ENCODE peak calls at places on chromosomes 12 and 14, in six cellular contexts. M is DND-41, Q is astrocyte, S is H9, U is neuronal stem cell, H is PC-3. G is an unnamed sample.

GRCh38 chr12:12840500-12840899 is 27.4 kb downstream of the DDX47 start:
- DNase-seq in S (no peak), Q (no peak), M (no peak), H (no peak), U (no peak), G (no peak)

GRCh38 chr12:26636710-26637328 is 196.2 kb downstream of the ITPR2 start:
- DNase-seq in H (peak; percentile 97), Q (peak; percentile 81), U (no peak), M (no peak), S (no peak), G (no peak)

GRCh38 chr14:63782683-63783389 is 55.0 kb upstream of the SGPP1 start:
- DNase-seq in M (no peak), U (no peak), H (no peak), S (no peak), Q (no peak), G (no peak)

GRCh38 chr14:81384900-81385299 is 15.2 kb downstream of the STON2 start:
- DNase-seq in U (no peak), Q (peak; percentile 95), S (no peak), M (no peak), H (peak; percentile 62), G (no peak)

GRCh38 chr12:64098709-64099354 is 123.3 kb downstream of the KICS2 start:
- DNase-seq in S (no peak), H (peak; percentile 27), M (no peak), U (no peak), Q (peak; percentile 91), G (no peak)

GRCh38 chr12:56151672-56152131 is 685 bp upstream of the MYL6B start:
- DNase-seq in S (peak; percentile 83), H (peak; percentile 56), M (peak; percentile 68), Q (no peak), U (no peak), G (no peak)

GRCh38 chr12:106133136-106134087 is 5.3 kb downstream of the NUAK1 start:
- DNase-seq in M (no peak), H (peak; percentile 91), Q (peak; percentile 70), S (peak; percentile 83), U (no peak), G (no peak)

GRCh38 chr12:49705479-49706267 is 1.5 kb downstream of the FMNL3 start:
- DNase-seq in H (peak; percentile 55), U (no peak), Q (peak; percentile 75), M (no peak), S (peak; percentile 64), G (no peak)

GRCh38 chr12:52006726-52007157 is at the start of gene TAMALIN:
- DNase-seq in S (peak; percentile 64), Q (peak; percentile 26), M (peak; percentile 81), H (no peak), U (peak; percentile 68), G (no peak)

GRCh38 chr12:67647251-67647546 is 1.3 kb upstream of the DYRK2 start:
- DNase-seq in M (no peak), U (peak; percentile 29), Q (no peak), S (no peak), H (no peak), G (no peak)

GRCh38 chr14:71235865-71236264 is 328.6 kb downstream of the PCNX1 start:
- DNase-seq in S (no peak), U (peak; percentile 44), H (no peak), Q (peak; percentile 17), M (no peak), G (no peak)

GRCh38 chr12:123200414-123200813 is 32.5 kb downstream of the MPHOSPH9 start:
- DNase-seq in Q (no peak), H (no peak), S (no peak), U (no peak), M (no peak), G (no peak)

GRCh38 chr14:102731871-102732800 is 45.1 kb upstream of the TRAF3 start:
- DNase-seq in M (peak; percentile 2), H (no peak), U (no peak), S (no peak), Q (no peak), G (no peak)

GRCh38 chr12:107523760-107524558 is 161.6 kb upstream of the PWP1 start:
- DNase-seq in M (no peak), H (no peak), Q (no peak), S (no peak), U (no peak), G (no peak)

GRCh38 chr14:105499256-105500035 is 8.4 kb downstream of the TEDC1 start:
- DNase-seq in U (no peak), Q (no peak), M (no peak), S (peak; percentile 31), H (no peak), G (no peak)

GRCh38 chr12:4246116-4246515 is 27.4 kb upstream of the CCND2 start:
- DNase-seq in M (no peak), H (no peak), Q (no peak), U (no peak), S (no peak), G (no peak)

GRCh38 chr12:84091642-84092041 is 821.0 kb downstream of the SLC6A15 start:
- DNase-seq in H (no peak), Q (no peak), S (no peak), U (no peak), M (no peak), G (no peak)

GRCh38 chr14:29800961-29801360 is 126.7 kb downstream of the PRKD1 start:
- DNase-seq in S (no peak), M (no peak), U (no peak), H (no peak), Q (no peak), G (no peak)

GRCh38 chr14:102050625-102051024 is 36.2 kb downstream of the HSP90AA1 start:
- DNase-seq in S (no peak), M (no peak), Q (peak; percentile 85), U (no peak), H (no peak), G (no peak)

GRCh38 chr14:28875937-28876910 is 109.6 kb downstream of the FOXG1 start:
- DNase-seq in Q (no peak), U (peak; percentile 3), M (no peak), S (no peak), H (no peak), G (no peak)

GRCh38 chr12:54285150-54286041 is 4.9 kb downstream of the HNRNPA1 start:
- DNase-seq in M (no peak), H (no peak), U (no peak), S (no peak), Q (no peak), G (no peak)
- H3K4me2 ChIP-seq in M (peak overlapping the region; percentile 43), H (peak overlapping the region; percentile 89), U (no peak overlapping the region), S (no peak overlapping the region), Q (peak overlapping the region; percentile 85), G (peak overlapping the region; percentile 63)

DNA sequence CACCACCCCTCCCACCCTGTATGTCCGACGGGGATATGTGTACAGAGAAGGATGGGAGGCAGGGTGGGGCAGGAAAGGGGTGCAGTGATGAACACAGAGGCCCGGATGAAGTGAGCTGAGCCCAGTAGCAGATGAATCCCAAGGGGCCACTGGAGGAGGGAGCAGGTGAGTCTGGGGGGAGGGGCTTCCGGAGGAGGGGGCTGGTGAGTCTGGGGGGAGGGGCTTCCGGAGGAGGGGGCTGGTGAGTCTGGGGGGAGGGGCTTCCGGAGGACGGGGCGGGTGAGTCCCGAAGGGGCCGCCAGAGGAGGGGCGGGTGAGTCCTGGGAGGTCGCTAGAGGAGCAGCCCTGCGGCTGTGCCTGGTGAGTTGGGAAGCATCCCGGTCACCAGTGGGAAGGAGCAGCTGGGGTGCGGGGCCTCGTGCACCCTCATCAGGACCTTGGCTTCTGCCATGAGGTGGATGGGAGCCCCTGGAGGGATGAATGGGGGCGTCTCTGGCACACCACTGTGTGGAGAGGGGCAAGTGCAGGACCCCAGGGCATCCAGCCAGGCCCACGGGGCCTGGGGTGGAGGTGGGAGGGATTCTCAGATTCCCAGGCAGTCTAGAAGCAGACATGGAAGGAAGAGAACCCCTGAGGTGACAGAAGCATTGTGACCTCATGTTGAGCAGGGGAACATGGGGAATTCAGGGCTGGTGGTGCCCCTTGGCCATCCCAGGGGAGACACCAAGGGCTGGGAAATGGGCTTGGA is 14.0 kb downstream of the BEGAIN start:
- DNase-seq in Q (no peak), S (peak; percentile 71), M (peak; percentile 80), H (no peak), U (no peak), G (no peak)
- H3K27me3 ChIP-seq in Q (peaks cover 16% of the 10 kb centered on the region), S (peaks cover 10% of the 10 kb centered on the region), M (peaks cover 13% of the 10 kb centered on the region), H (peaks cover 15% of the 10 kb centered on the region), U (peaks cover 56% of the 10 kb centered on the region), G (peaks cover 36% of the 10 kb centered on the region)

DNA sequence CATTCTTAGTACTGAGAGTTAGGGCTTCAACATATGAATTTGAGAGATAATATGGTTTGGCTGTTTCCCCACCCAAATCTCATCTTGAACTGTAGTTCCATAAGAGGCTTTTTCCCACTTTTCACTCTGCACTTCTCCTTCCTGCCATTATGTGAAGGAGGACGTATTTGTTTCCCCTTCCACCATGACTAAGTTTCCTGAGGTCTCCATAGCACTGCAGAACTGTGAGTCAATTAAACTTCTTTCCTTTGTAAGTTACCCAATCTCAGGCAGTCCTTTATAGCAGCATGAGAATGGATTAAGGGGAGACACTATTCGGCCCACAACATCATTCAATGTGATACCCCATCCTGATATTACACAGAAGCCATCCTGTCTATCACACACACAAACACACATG is 36.8 kb upstream of the ALG10B start:
- DNase-seq in Q (no peak), M (no peak), S (no peak), H (peak; percentile 6), U (no peak), G (no peak)
- H2AFZ ChIP-seq in Q (no peak overlapping the region), M (no peak overlapping the region), S (no peak overlapping the region), H (no peak overlapping the region), U (no peak overlapping the region), G (peak overlapping the region; percentile 65)

GRCh38 chr14:22821193-22822016 is 6.2 kb upstream of the SLC7A7 start:
- DNase-seq in U (no peak), Q (no peak), H (no peak), M (no peak), S (no peak), G (no peak)
- H3K4me2 ChIP-seq in U (peak overlapping the region; percentile 85), Q (no peak overlapping the region), H (no peak overlapping the region), M (no peak overlapping the region), S (peak overlapping the region; percentile 79), G (peak overlapping the region; percentile 35)

G was measured in keratinocyte.